ENCODE peak calls at places on chromosomes 5 and 9, in five cellular contexts. Q, P, G, F and R are unnamed samples.

GRCh38 chr9:97593960-97594359 is 39.2 kb downstream of the TSTD2 start:
- DNase-seq in Q (no peak), P (no peak), G (no peak), F (no peak), R (no peak)

GRCh38 chr5:31455172-31455571 is 76.7 kb downstream of the DROSHA start:
- DNase-seq in Q (no peak), P (no peak), G (no peak), F (no peak), R (no peak)

GRCh38 chr5:128667148-128667547 is 129.1 kb upstream of the FBN2 start:
- DNase-seq in Q (no peak), P (no peak), G (no peak), F (peak; percentile 28), R (no peak)

GRCh38 chr9:7237473-7238243 is 479.9 kb downstream of the KDM4C start:
- DNase-seq in Q (no peak), P (no peak), G (no peak), F (no peak), R (no peak)

GRCh38 chr5:164801910-164802309 is 1296.5 kb downstream of the MAT2B start:
- DNase-seq in Q (no peak), P (no peak), G (no peak), F (no peak), R (no peak)

GRCh38 chr5:107468286-107468685 is 202.5 kb downstream of the EFNA5 start:
- DNase-seq in Q (no peak), P (no peak), G (no peak), F (no peak), R (no peak)

GRCh38 chr9:126953089-126953809 is 38.7 kb downstream of the RALGPS1 start:
- DNase-seq in Q (no peak), P (no peak), G (no peak), F (no peak), R (no peak)

GRCh38 chr5:137491121-137491520 is 8.0 kb downstream of the SPOCK1 start:
- DNase-seq in Q (no peak), P (no peak), G (no peak), F (no peak), R (no peak)

GRCh38 chr9:84136119-84136868 is 155.7 kb downstream of the RMI1 start:
- DNase-seq in Q (no peak), P (no peak), G (no peak), F (peak; percentile 79), R (no peak)

GRCh38 chr5:128111818-128112448 is 28.4 kb downstream of the SLC12A2 start:
- DNase-seq in Q (no peak), P (no peak), G (no peak), F (peak; percentile 39), R (no peak)

GRCh38 chr5:51378778-51379652 is 4.2 kb upstream of the ISL1 start:
- DNase-seq in Q (no peak), P (no peak), G (no peak), F (no peak), R (no peak)

GRCh38 chr5:149024477-149024876 is 38.4 kb downstream of the SH3TC2 start:
- DNase-seq in Q (no peak), P (no peak), G (no peak), F (no peak), R (no peak)

GRCh38 chr5:57033103-57033502 is 81.2 kb upstream of the MIER3 start:
- DNase-seq in Q (no peak), P (no peak), G (no peak), F (peak; percentile 72), R (no peak)

GRCh38 chr9:114953917-114954316 is 23.5 kb upstream of the TNFSF8 start:
- DNase-seq in Q (no peak), P (no peak), G (no peak), F (peak; percentile 40), R (no peak)

GRCh38 chr9:77770340-77770739 is 122.2 kb upstream of the GNA14 start:
- DNase-seq in Q (no peak), P (no peak), G (no peak), F (no peak), R (no peak)
- TF ChIP-seq KDM1A in Q (no peak), P (no peak), G (no peak), F (no peak), R (no peak)

GRCh38 chr5:87393331-87393730 is 19.4 kb downstream of the CCNH start:
- DNase-seq in Q (no peak), P (no peak), G (no peak), F (peak; percentile 22), R (no peak)
- TF ChIP-seq KDM1A in Q (no peak), P (no peak), G (no peak), F (no peak), R (no peak)

GRCh38 chr5:169944922-169945675 is 35.2 kb downstream of the INSYN2B start:
- DNase-seq in Q (no peak), P (no peak), G (no peak), F (no peak), R (no peak)
- TF ChIP-seq KDM1A in Q (no peak), P (no peak), G (no peak), F (no peak), R (no peak)

GRCh38 chr9:20570756-20571155 is 51.5 kb downstream of the MLLT3 start:
- DNase-seq in Q (no peak), P (peak; percentile 64), G (no peak), F (peak; percentile 46), R (no peak)
- TF ChIP-seq KDM1A in Q (no peak), P (no peak), G (no peak), F (no peak), R (no peak)

GRCh38 chr5:27639005-27639612 is 600.7 kb upstream of the CDH9 start:
- DNase-seq in Q (no peak), P (no peak), G (no peak), F (peak; percentile 4), R (no peak)
- TF ChIP-seq KDM1A in Q (no peak), P (no peak), G (no peak), F (no peak), R (no peak)

GRCh38 chr9:94855919-94856318 is 129.4 kb downstream of the AOPEP start:
- DNase-seq in Q (no peak), P (no peak), G (no peak), F (no peak), R (no peak)

GRCh38 chr9:94851467-94851866 is 125.0 kb downstream of the AOPEP start:
- DNase-seq in Q (no peak), P (no peak), G (no peak), F (no peak), R (no peak)

GRCh38 chr9:94852373-94852772 is 125.9 kb downstream of the AOPEP start:
- DNase-seq in Q (no peak), P (peak; percentile 46), G (no peak), F (no peak), R (no peak)

GRCh38 chr9:94850540-94851434 is 124.3 kb downstream of the AOPEP start:
- DNase-seq in Q (no peak), P (no peak), G (no peak), F (no peak), R (no peak)

DNA sequence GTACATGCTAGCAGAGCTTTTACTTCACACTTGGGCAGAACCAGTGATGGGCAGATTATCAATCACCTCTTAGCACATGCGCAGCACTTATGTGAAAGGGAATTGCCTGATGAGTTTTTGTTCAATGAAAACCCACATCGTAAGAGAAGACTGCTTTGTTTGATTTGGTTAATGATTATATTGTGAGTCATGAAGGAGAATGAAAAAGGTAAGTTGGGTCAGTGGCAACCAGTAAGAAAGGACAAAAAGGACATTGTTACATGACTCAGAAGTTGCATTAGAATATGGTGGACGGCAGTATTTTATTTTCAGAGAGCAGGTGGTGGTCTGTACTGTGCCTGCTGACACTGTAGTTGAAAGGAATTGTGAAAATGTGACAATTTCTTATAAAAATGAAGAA is 127.4 kb downstream of the AOPEP start:
- DNase-seq in Q (no peak), P (peak; percentile 94), G (no peak), F (peak; percentile 70), R (no peak)
- TF ChIP-seq KDM1A in Q (no peak), P (no peak), G (no peak), F (no peak), R (no peak)

GRCh38 chr9:120882935-120883607 is 6.1 kb upstream of the PHF19 start:
- DNase-seq in Q (no peak), P (no peak), G (no peak), F (no peak), R (no peak)

GRCh38 chr9:120886490-120886967 is 9.5 kb upstream of the PHF19 start:
- DNase-seq in Q (no peak), P (no peak), G (no peak), F (no peak), R (no peak)

GRCh38 chr9:120885968-120886367 is 9.0 kb upstream of the PHF19 start:
- DNase-seq in Q (no peak), P (no peak), G (no peak), F (no peak), R (peak; percentile 40)

GRCh38 chr9:120883608-120883996 is 6.6 kb upstream of the PHF19 start:
- DNase-seq in Q (no peak), P (no peak), G (no peak), F (no peak), R (peak; percentile 77)

GRCh38 chr9:120885459-120885858 is 8.5 kb upstream of the PHF19 start:
- DNase-seq in Q (no peak), P (no peak), G (no peak), F (no peak), R (no peak)
- TF ChIP-seq KDM1A in Q (no peak), P (no peak), G (no peak), F (no peak), R (no peak)

DNA sequence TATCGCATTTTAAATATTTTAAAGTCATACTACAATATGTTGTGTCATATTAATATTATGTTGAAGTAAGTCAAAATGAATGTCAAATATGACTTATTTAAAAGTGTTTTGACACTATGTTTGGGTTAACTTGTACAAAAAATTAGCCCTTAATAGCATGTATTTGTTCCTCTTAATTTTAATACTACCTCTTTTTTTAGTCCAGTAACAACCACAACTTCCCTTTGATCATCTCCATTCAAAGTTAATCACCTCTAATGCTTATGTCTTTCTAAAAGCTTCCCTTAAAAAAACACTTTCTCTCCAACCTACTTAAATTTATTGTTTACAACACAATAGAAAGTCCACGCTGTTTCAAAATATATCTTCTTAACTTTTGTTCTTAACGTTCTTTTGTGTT is 9.6 kb downstream of the SLCO4C1 start:
- DNase-seq in Q (no peak), P (no peak), G (no peak), F (no peak), R (no peak)
- TF ChIP-seq KDM1A in Q (no peak), P (no peak), G (no peak), F (no peak), R (no peak)

GRCh38 chr5:72955143-72955767 is 586 bp upstream of the FCHO2 start:
- DNase-seq in Q (no peak), P (peak; percentile 64), G (no peak), F (no peak), R (peak; percentile 70)
- TF ChIP-seq KDM1A in Q (no peak), P (peak; percentile 50), G (no peak), F (no peak), R (no peak)

DNA sequence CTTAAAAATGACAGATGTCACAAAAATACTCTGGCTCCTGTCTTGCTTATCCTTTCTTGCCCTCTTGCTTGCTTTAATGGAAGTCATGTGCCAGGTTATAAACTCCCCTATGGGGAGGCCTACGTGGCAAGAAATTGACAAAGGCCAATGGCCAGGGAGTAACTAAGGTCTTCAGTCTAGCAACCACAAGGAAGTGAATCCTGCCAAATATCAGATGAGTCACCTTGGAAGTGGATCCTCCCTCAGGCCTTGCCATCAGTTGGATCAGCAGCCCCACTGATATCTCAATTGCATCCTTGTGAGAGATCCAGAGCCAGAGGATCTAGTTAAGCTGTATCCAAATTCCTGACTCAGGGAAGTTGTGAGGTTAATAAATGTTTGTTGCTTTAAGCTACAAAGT is 82.8 kb downstream of the CAAP1 start:
- DNase-seq in Q (no peak), P (no peak), G (no peak), F (peak; percentile 42), R (no peak)
- TF ChIP-seq KDM1A in Q (no peak), P (no peak), G (no peak), F (no peak), R (no peak)